ENCODE peak calls at places on chromosomes 4 and X, in eight cellular contexts. S, H, M, F, D, O, U and C are unnamed samples.
A peak's percentile ranks its signal among the peaks of the same experiment; 100 is the strongest.

GRCh38 chr4:109733728-109734127 is 3.9 kb upstream of the PLA2G12A start:
- DNase-seq in S (no peak), M (no peak), U (no peak), D (no peak), O (no peak), H (no peak), F (no peak), C (no peak)

GRCh38 chr4:177371452-177371851 is 61.8 kb downstream of the NEIL3 start:
- DNase-seq in M (no peak), S (no peak), H (no peak), U (no peak), F (no peak), D (no peak), O (no peak), C (no peak)

GRCh38 chr4:152189451-152190179 is 346.3 kb downstream of the FBXW7 start:
- DNase-seq in U (no peak), O (no peak), S (no peak), M (no peak), H (no peak), D (no peak), F (no peak), C (no peak)

GRCh38 chr4:81436928-81437327 is 34.8 kb downstream of the RASGEF1B start:
- DNase-seq in U (no peak), O (no peak), D (no peak), M (no peak), S (no peak), H (no peak), F (no peak), C (no peak)

GRCh38 chrX:12974217-12974796 is 603 bp upstream of the TMSB4X start:
- DNase-seq in U (peak; percentile 3), M (peak; percentile 45), O (no peak), D (peak; percentile 68), F (peak; percentile 83), H (peak; percentile 83), S (no peak), C (no peak)

GRCh38 chr4:101791189-101791572 is 651 bp downstream of the BANK1 start:
- DNase-seq in U (no peak), H (no peak), M (no peak), O (no peak), F (no peak), S (no peak), D (no peak), C (no peak)

GRCh38 chr4:101621120-101621519 is 169.4 kb upstream of the BANK1 start:
- DNase-seq in F (no peak), M (no peak), D (no peak), O (no peak), H (peak; percentile 73), U (no peak), S (no peak), C (peak; percentile 59)

GRCh38 chr4:17502764-17503163 is 9.1 kb downstream of the QDPR start:
- DNase-seq in M (no peak), U (no peak), H (no peak), D (peak; percentile 24), F (no peak), S (no peak), O (no peak), C (no peak)

GRCh38 chr4:112378858-112379257 is 81.7 kb downstream of the ALPK1 start:
- DNase-seq in O (no peak), M (no peak), D (no peak), S (no peak), U (no peak), H (peak; percentile 27), F (no peak), C (no peak)

GRCh38 chrX:129980540-129981206 is 1.8 kb upstream of the BCORL1 start:
- DNase-seq in S (peak; percentile 49), F (peak; percentile 63), H (no peak), D (peak; percentile 38), U (no peak), O (no peak), M (peak; percentile 27), C (no peak)

GRCh38 chr4:4182835-4183568 is 43.7 kb downstream of the OTOP1 start:
- DNase-seq in H (peak; percentile 4), S (peak; percentile 10), O (no peak), D (peak; percentile 19), U (no peak), M (no peak), F (no peak), C (no peak)

GRCh38 chrX:17788439-17788838 is 51.1 kb downstream of the SCML1 start:
- DNase-seq in U (peak; percentile 0), S (peak; percentile 18), F (peak; percentile 47), M (peak; percentile 47), O (peak; percentile 21), D (peak; percentile 27), H (peak; percentile 58), C (no peak)